ENCODE peak calls at places on chromosomes 4 and X, in nine cellular contexts. One of them, this sample, is unnamed.

GRCh38 chr4:153788419-153789276 is at the start of gene SFRP2:
- DNase-seq in foreskin fibroblast: peak; percentile 82
- DNase-seq in hepatocyte: no peak
- DNase-seq in Karpas-422: no peak
- DNase-seq in neural progenitor cell: peak; percentile 94
- DNase-seq in tibial nerve: no peak
- DNase-seq in AG09309: no peak
- DNase-seq in psoas muscle: peak; percentile 51
- DNase-seq in effector memory CD4-positive, alpha-beta T cell: no peak
- DNase-seq in this sample: no peak

GRCh38 chr4:167934216-167934615 is 158.1 kb upstream of the ANXA10 start:
- DNase-seq in foreskin fibroblast: no peak
- DNase-seq in hepatocyte: no peak
- DNase-seq in Karpas-422: no peak
- DNase-seq in neural progenitor cell: no peak
- DNase-seq in tibial nerve: no peak
- DNase-seq in AG09309: no peak
- DNase-seq in psoas muscle: no peak
- DNase-seq in effector memory CD4-positive, alpha-beta T cell: no peak
- DNase-seq in this sample: no peak

GRCh38 chrX:138858438-138858837 is 146.9 kb upstream of the FGF13 start:
- DNase-seq in foreskin fibroblast: peak; percentile 10
- DNase-seq in hepatocyte: no peak
- DNase-seq in Karpas-422: no peak
- DNase-seq in neural progenitor cell: no peak
- DNase-seq in tibial nerve: no peak
- DNase-seq in AG09309: peak; percentile 35
- DNase-seq in psoas muscle: no peak
- DNase-seq in effector memory CD4-positive, alpha-beta T cell: no peak
- DNase-seq in this sample: no peak

GRCh38 chrX:48785156-48785524 is 1.2 kb upstream of the GATA1 start:
- DNase-seq in foreskin fibroblast: no peak
- DNase-seq in hepatocyte: no peak
- DNase-seq in Karpas-422: no peak
- DNase-seq in neural progenitor cell: no peak
- DNase-seq in tibial nerve: no peak
- DNase-seq in AG09309: no peak
- DNase-seq in psoas muscle: no peak
- DNase-seq in effector memory CD4-positive, alpha-beta T cell: no peak
- DNase-seq in this sample: no peak

GRCh38 chr4:103306870-103307345 is 108.8 kb upstream of the CENPE start:
- DNase-seq in foreskin fibroblast: no peak
- DNase-seq in hepatocyte: peak; percentile 82
- DNase-seq in Karpas-422: no peak
- DNase-seq in neural progenitor cell: peak; percentile 5
- DNase-seq in tibial nerve: no peak
- DNase-seq in AG09309: no peak
- DNase-seq in psoas muscle: no peak
- DNase-seq in effector memory CD4-positive, alpha-beta T cell: no peak
- DNase-seq in this sample: no peak

GRCh38 chr4:153757407-153757806 is 2.4 kb downstream of the RNF175 start:
- DNase-seq in foreskin fibroblast: peak; percentile 29
- DNase-seq in hepatocyte: no peak
- DNase-seq in Karpas-422: no peak
- DNase-seq in neural progenitor cell: no peak
- DNase-seq in tibial nerve: no peak
- DNase-seq in AG09309: no peak
- DNase-seq in psoas muscle: no peak
- DNase-seq in effector memory CD4-positive, alpha-beta T cell: no peak
- DNase-seq in this sample: no peak

GRCh38 chrX:46860536-46860935 is 23.7 kb downstream of the RP2 start:
- DNase-seq in foreskin fibroblast: no peak
- DNase-seq in hepatocyte: no peak
- DNase-seq in Karpas-422: no peak
- DNase-seq in neural progenitor cell: no peak
- DNase-seq in tibial nerve: no peak
- DNase-seq in AG09309: no peak
- DNase-seq in psoas muscle: no peak
- DNase-seq in effector memory CD4-positive, alpha-beta T cell: no peak
- DNase-seq in this sample: no peak

GRCh38 chrX:51876441-51876840 is 17.0 kb upstream of the MAGED1 start:
- DNase-seq in foreskin fibroblast: peak; percentile 45
- DNase-seq in hepatocyte: no peak
- DNase-seq in Karpas-422: no peak
- DNase-seq in neural progenitor cell: no peak
- DNase-seq in tibial nerve: no peak
- DNase-seq in AG09309: no peak
- DNase-seq in psoas muscle: no peak
- DNase-seq in effector memory CD4-positive, alpha-beta T cell: no peak
- DNase-seq in this sample: no peak

GRCh38 chr4:186158021-186158859 is 33.1 kb upstream of the CYP4V2 start:
- DNase-seq in foreskin fibroblast: no peak
- DNase-seq in hepatocyte: peak; percentile 5
- DNase-seq in Karpas-422: peak; percentile 93
- DNase-seq in neural progenitor cell: no peak
- DNase-seq in tibial nerve: no peak
- DNase-seq in AG09309: no peak
- DNase-seq in psoas muscle: no peak
- DNase-seq in effector memory CD4-positive, alpha-beta T cell: no peak
- DNase-seq in this sample: no peak

GRCh38 chr4:71867598-71867997 is 83.7 kb upstream of the GC start:
- DNase-seq in foreskin fibroblast: no peak
- DNase-seq in hepatocyte: no peak
- DNase-seq in Karpas-422: no peak
- DNase-seq in neural progenitor cell: no peak
- DNase-seq in tibial nerve: no peak
- DNase-seq in AG09309: no peak
- DNase-seq in psoas muscle: no peak
- DNase-seq in effector memory CD4-positive, alpha-beta T cell: no peak
- DNase-seq in this sample: no peak

GRCh38 chr4:84238247-84239090 is 260.6 kb downstream of the NKX6-1 start:
- DNase-seq in foreskin fibroblast: peak; percentile 17
- DNase-seq in hepatocyte: no peak
- DNase-seq in Karpas-422: no peak
- DNase-seq in neural progenitor cell: no peak
- DNase-seq in tibial nerve: no peak
- DNase-seq in AG09309: peak; percentile 45
- DNase-seq in psoas muscle: no peak
- DNase-seq in effector memory CD4-positive, alpha-beta T cell: no peak
- DNase-seq in this sample: no peak

GRCh38 chr4:144611850-144612249 is 34.1 kb upstream of the HHIP start:
- DNase-seq in foreskin fibroblast: no peak
- DNase-seq in hepatocyte: peak; percentile 23
- DNase-seq in Karpas-422: peak; percentile 73
- DNase-seq in neural progenitor cell: peak; percentile 51
- DNase-seq in tibial nerve: no peak
- DNase-seq in AG09309: no peak
- DNase-seq in psoas muscle: no peak
- DNase-seq in effector memory CD4-positive, alpha-beta T cell: no peak
- DNase-seq in this sample: no peak

GRCh38 chrX:97691901-97692455 is 808.3 kb downstream of the RPA4 start:
- DNase-seq in foreskin fibroblast: no peak
- DNase-seq in hepatocyte: no peak
- DNase-seq in Karpas-422: no peak
- DNase-seq in neural progenitor cell: peak; percentile 62
- DNase-seq in tibial nerve: no peak
- DNase-seq in AG09309: no peak
- DNase-seq in psoas muscle: no peak
- DNase-seq in effector memory CD4-positive, alpha-beta T cell: no peak
- DNase-seq in this sample: no peak

GRCh38 chr4:36010531-36010930 is 233.8 kb downstream of the ARAP2 start:
- DNase-seq in foreskin fibroblast: no peak
- DNase-seq in hepatocyte: no peak
- DNase-seq in Karpas-422: no peak
- DNase-seq in neural progenitor cell: no peak
- DNase-seq in tibial nerve: no peak
- DNase-seq in AG09309: no peak
- DNase-seq in psoas muscle: peak; percentile 9
- DNase-seq in effector memory CD4-positive, alpha-beta T cell: no peak
- DNase-seq in this sample: no peak

GRCh38 chrX:17860811-17861495 is at the start of gene RAI2:
- DNase-seq in foreskin fibroblast: peak; percentile 29
- DNase-seq in hepatocyte: peak; percentile 50
- DNase-seq in Karpas-422: no peak
- DNase-seq in neural progenitor cell: peak; percentile 77
- DNase-seq in tibial nerve: peak; percentile 18
- DNase-seq in AG09309: no peak
- DNase-seq in psoas muscle: peak; percentile 54
- DNase-seq in effector memory CD4-positive, alpha-beta T cell: no peak
- DNase-seq in this sample: no peak

DNA sequence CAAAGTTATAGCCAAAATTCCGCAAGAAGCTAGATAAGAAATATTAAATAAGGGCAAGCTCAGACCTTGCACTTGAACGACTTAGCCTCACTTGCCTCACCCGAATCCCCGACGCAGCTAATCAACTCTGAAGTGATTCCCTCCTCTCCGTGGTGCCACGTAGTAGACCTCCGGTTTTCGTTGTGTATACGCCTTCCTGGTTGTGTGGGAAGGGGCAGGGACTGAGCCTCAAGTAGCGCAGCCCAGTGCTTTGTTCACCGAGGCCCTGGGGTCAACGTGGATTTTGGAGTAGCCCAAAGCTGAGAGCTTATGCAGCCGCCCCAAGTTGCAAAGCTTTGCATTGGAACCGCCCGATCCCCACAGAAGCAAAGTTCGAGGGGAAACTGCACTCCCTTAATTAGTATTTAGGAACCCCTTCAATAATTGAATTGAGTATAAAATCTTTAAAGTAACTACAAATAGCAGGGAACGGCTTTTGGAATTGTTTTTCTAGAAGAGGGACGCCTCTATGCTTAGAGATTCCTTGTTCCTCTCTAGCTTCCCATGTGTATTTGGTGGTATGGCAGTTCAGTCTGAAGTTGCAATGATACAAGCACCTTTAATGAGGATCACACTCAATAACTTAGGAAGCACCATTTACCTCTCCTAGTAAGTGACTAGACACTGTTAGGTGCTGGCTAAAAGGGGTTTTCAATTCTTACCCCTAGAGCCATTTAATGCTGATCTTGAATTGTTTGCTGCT is 55.7 kb downstream of the LINC00632 start:
- DNase-seq in foreskin fibroblast: peak; percentile 45
- DNase-seq in hepatocyte: peak; percentile 35
- DNase-seq in Karpas-422: no peak
- DNase-seq in neural progenitor cell: peak; percentile 39
- DNase-seq in tibial nerve: no peak
- DNase-seq in AG09309: no peak
- DNase-seq in psoas muscle: no peak
- DNase-seq in effector memory CD4-positive, alpha-beta T cell: no peak
- DNase-seq in this sample: no peak
- H3K4me3 ChIP-seq in foreskin fibroblast: peak overlapping the region; percentile 65
- H3K4me3 ChIP-seq in hepatocyte: peak overlapping the region; percentile 70
- H3K4me3 ChIP-seq in Karpas-422: no peak overlapping the region
- H3K4me3 ChIP-seq in neural progenitor cell: peak overlapping the region; percentile 49
- H3K4me3 ChIP-seq in tibial nerve: peak overlapping the region; percentile 30
- H3K4me3 ChIP-seq in AG09309: peak overlapping the region; percentile 71
- H3K4me3 ChIP-seq in psoas muscle: peak overlapping the region; percentile 55
- H3K4me3 ChIP-seq in effector memory CD4-positive, alpha-beta T cell: no peak overlapping the region
- H3K4me3 ChIP-seq in this sample: peak overlapping the region; percentile 55

DNA sequence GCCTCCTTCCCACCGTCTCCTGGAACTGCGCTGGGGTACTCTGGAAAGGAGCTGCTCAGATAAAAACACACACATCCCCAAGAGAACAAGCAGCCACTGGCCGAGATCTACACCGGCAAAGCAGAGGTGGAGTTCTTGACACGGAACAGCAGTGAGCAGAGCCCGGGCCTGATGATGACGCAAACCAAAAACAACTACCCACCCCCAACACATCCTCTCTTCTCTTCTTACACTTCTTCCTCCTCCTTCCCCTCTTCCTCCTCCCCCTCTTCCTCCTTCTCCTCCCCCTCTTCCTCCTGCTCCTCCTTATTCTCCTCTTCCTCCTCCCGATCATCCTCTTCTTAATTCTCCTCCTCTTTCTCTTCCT is 4.6 kb downstream of the PNMA5 start:
- DNase-seq in foreskin fibroblast: peak; percentile 27
- DNase-seq in hepatocyte: no peak
- DNase-seq in Karpas-422: no peak
- DNase-seq in neural progenitor cell: no peak
- DNase-seq in tibial nerve: no peak
- DNase-seq in AG09309: no peak
- DNase-seq in psoas muscle: no peak
- DNase-seq in effector memory CD4-positive, alpha-beta T cell: no peak
- DNase-seq in this sample: no peak
- H3K4me3 ChIP-seq in foreskin fibroblast: no peak overlapping the region
- H3K4me3 ChIP-seq in hepatocyte: no peak overlapping the region
- H3K4me3 ChIP-seq in Karpas-422: no peak overlapping the region
- H3K4me3 ChIP-seq in neural progenitor cell: no peak overlapping the region
- H3K4me3 ChIP-seq in tibial nerve: no peak overlapping the region
- H3K4me3 ChIP-seq in AG09309: no peak overlapping the region
- H3K4me3 ChIP-seq in psoas muscle: no peak overlapping the region
- H3K4me3 ChIP-seq in effector memory CD4-positive, alpha-beta T cell: no peak overlapping the region
- H3K4me3 ChIP-seq in this sample: no peak overlapping the region

DNA sequence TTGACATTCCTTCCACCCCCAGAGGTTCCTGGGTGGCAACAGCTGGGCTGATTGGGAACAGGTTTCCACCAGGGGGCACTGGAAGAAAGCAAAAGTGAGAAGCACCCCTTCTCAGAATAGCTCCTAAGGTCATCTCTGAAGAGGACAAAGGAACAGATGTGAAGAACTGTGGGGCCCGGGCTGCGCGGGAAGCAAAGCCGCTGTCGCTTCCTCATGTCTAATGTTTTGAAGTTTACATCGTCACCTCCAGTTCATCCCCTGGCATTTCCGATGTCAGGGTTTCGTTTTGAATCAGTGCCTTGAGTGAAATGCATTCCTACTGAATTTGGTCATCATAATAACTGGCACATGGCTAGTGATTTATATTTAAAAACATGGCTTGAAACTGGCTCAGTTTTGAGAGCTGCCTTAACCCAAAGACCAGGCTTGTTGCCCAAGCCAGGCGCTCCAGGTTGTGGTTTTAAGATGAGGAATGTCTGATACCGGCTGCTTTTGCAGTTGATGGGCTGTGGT is 6.1 kb downstream of the TXK start:
- DNase-seq in foreskin fibroblast: peak; percentile 95
- DNase-seq in hepatocyte: peak; percentile 57
- DNase-seq in Karpas-422: peak; percentile 74
- DNase-seq in neural progenitor cell: peak; percentile 89
- DNase-seq in tibial nerve: peak; percentile 43
- DNase-seq in AG09309: peak; percentile 93
- DNase-seq in psoas muscle: peak; percentile 55
- DNase-seq in effector memory CD4-positive, alpha-beta T cell: peak; percentile 47
- DNase-seq in this sample: peak; percentile 71
- H3K4me3 ChIP-seq in foreskin fibroblast: no peak overlapping the region
- H3K4me3 ChIP-seq in hepatocyte: no peak overlapping the region
- H3K4me3 ChIP-seq in Karpas-422: no peak overlapping the region
- H3K4me3 ChIP-seq in neural progenitor cell: no peak overlapping the region
- H3K4me3 ChIP-seq in tibial nerve: peak overlapping the region; percentile 2
- H3K4me3 ChIP-seq in AG09309: peak overlapping the region; percentile 18
- H3K4me3 ChIP-seq in psoas muscle: peak overlapping the region; percentile 40
- H3K4me3 ChIP-seq in effector memory CD4-positive, alpha-beta T cell: peak overlapping the region; percentile 11
- H3K4me3 ChIP-seq in this sample: peak overlapping the region; percentile 16

DNA sequence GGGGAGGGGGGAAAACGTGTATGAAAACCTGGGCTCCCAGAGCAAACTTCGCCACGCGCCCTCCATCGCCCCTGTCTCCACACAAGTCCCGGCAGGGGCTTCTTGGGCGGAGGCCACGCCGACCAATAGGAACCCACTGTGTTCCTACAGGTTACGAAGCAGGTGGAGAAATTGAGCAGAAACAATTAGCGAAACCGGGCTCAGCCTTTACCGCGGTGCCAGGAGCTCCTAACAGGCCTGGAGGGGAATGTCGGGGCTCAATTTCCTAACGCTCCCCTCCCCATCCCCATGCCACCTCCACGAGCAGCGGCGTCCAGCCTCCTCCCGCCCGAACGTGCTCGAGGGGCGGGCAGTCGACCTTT is 582 bp upstream of the KIT start:
- DNase-seq in foreskin fibroblast: no peak
- DNase-seq in hepatocyte: no peak
- DNase-seq in Karpas-422: no peak
- DNase-seq in neural progenitor cell: peak; percentile 42
- DNase-seq in tibial nerve: no peak
- DNase-seq in AG09309: no peak
- DNase-seq in psoas muscle: no peak
- DNase-seq in effector memory CD4-positive, alpha-beta T cell: no peak
- DNase-seq in this sample: no peak
- H3K4me3 ChIP-seq in foreskin fibroblast: peak overlapping the region; percentile 68
- H3K4me3 ChIP-seq in hepatocyte: peak overlapping the region; percentile 55
- H3K4me3 ChIP-seq in Karpas-422: no peak overlapping the region
- H3K4me3 ChIP-seq in neural progenitor cell: peak overlapping the region; percentile 64
- H3K4me3 ChIP-seq in tibial nerve: peak overlapping the region; percentile 48
- H3K4me3 ChIP-seq in AG09309: peak overlapping the region; percentile 76
- H3K4me3 ChIP-seq in psoas muscle: peak overlapping the region; percentile 69
- H3K4me3 ChIP-seq in effector memory CD4-positive, alpha-beta T cell: peak overlapping the region; percentile 54
- H3K4me3 ChIP-seq in this sample: no peak overlapping the region

This sample was measured in epithelial cell of proximal tubule.